ENCODE peak calls at places on chromosomes 6 and 20, in four cellular contexts. L is GM04503; P is GOT3; Y is stimulated activated CD4-positive, alpha-beta T cell treated with anti-CD3 and anti-CD28 coated beads, TNF-alpha, amount 100 ng/mL, for 24 hours. S is an unnamed sample.

GRCh38 chr6:79377047-79377446 is 142.6 kb upstream of the HMGN3 start:
- DNase-seq in L (no peak), P (no peak), Y (no peak), S (no peak)

GRCh38 chr6:166565084-166565651 is 21.3 kb downstream of the RAMACL start:
- DNase-seq in L (no peak), P (no peak), Y (no peak), S (no peak)

GRCh38 chr6:142459267-142459666 is 157.5 kb downstream of the ADGRG6 start:
- DNase-seq in L (peak), P (no peak), Y (no peak), S (no peak)

GRCh38 chr6:40720375-40720748 is 133.2 kb upstream of the LRFN2 start:
- DNase-seq in L (no peak), P (no peak), Y (no peak), S (no peak)

GRCh38 chr6:47737406-47737805 is 39.0 kb downstream of the ADGRF4 start:
- DNase-seq in L (no peak), P (no peak), Y (no peak), S (no peak)

GRCh38 chr6:156948807-156949206 is 171.6 kb downstream of the ARID1B start:
- DNase-seq in L (no peak), P (no peak), Y (no peak), S (no peak)

GRCh38 chr6:394641-395289 is 3.2 kb downstream of the IRF4 start:
- DNase-seq in L (no peak), P (no peak), Y (no peak), S (no peak)

GRCh38 chr20:51884561-51884960 is 82.2 kb upstream of the SALL4 start:
- DNase-seq in L (no peak), P (no peak), Y (no peak), S (no peak)

GRCh38 chr20:6014957-6015356 is 38.9 kb downstream of the LRRN4 start:
- DNase-seq in L (no peak), P (no peak), Y (no peak), S (no peak)